ENCODE peak calls at places on chromosomes 4 and X, in four cellular contexts. X is cardiac muscle cell, W is left lung, Z is aorta. D is an unnamed sample.
A peak's percentile ranks its signal among the peaks of the same experiment; 100 is the strongest.

GRCh38 chr4:78137538-78137937 is 80.4 kb downstream of the FRAS1 start:
- DNase-seq in Z (no peak), X (no peak), W (no peak), D (no peak)

GRCh38 chrX:2462780-2463179 is 38.0 kb downstream of the DHRSX start:
- DNase-seq in W (no peak), Z (no peak), X (no peak), D (no peak)

GRCh38 chr4:123976285-123976684 is 579.7 kb downstream of the SPRY1 start:
- DNase-seq in W (no peak), X (peak; percentile 6), Z (no peak), D (no peak)

GRCh38 chr4:76953956-76954355 is 4.4 kb downstream of the SEPTIN11 start:
- DNase-seq in W (no peak), X (no peak), Z (no peak), D (no peak)

GRCh38 chrX:153641575-153642312 is 5.3 kb upstream of the DUSP9 start:
- DNase-seq in Z (no peak), W (no peak), X (no peak), D (no peak)

GRCh38 chr4:26235500-26235899 is 85.3 kb upstream of the RBPJ start:
- DNase-seq in Z (peak; percentile 82), W (no peak), X (no peak), D (no peak)

GRCh38 chrX:96696462-96696861 is 11.8 kb downstream of the DIAPH2 start:
- DNase-seq in W (no peak), Z (no peak), X (no peak), D (no peak)

GRCh38 chr4:173500841-173501591 is 29.0 kb downstream of the HAND2 start:
- DNase-seq in X (no peak), W (peak; percentile 83), Z (peak; percentile 76), D (no peak)

GRCh38 chr4:10701702-10702460 is 17.3 kb upstream of the CLNK start:
- DNase-seq in X (no peak), Z (no peak), W (no peak), D (no peak)

GRCh38 chr4:575281-576141 is 584 bp downstream of the TMEM271 start:
- DNase-seq in W (peak; percentile 63), X (peak; percentile 92), Z (no peak), D (no peak)

GRCh38 chr4:66569228-66569627 is 898.9 kb upstream of the EPHA5 start:
- DNase-seq in Z (no peak), W (no peak), X (no peak), D (no peak)

GRCh38 chrX:150980186-150980585 is 2.9 kb upstream of the HMGB3 start:
- DNase-seq in Z (no peak), X (no peak), W (no peak), D (no peak)

GRCh38 chr4:31107362-31107761 is 387.2 kb downstream of the PCDH7 start:
- DNase-seq in X (no peak), W (no peak), Z (no peak), D (no peak)

GRCh38 chr4:31100551-31100950 is 380.4 kb downstream of the PCDH7 start:
- DNase-seq in W (no peak), Z (no peak), X (no peak), D (no peak)

GRCh38 chr4:31104033-31104432 is 383.9 kb downstream of the PCDH7 start:
- DNase-seq in Z (no peak), X (no peak), W (no peak), D (no peak)

GRCh38 chr4:31106419-31106818 is 386.2 kb downstream of the PCDH7 start:
- DNase-seq in Z (no peak), X (no peak), W (no peak), D (no peak)

GRCh38 chr4:31104596-31104995 is 384.4 kb downstream of the PCDH7 start:
- DNase-seq in X (no peak), Z (no peak), W (no peak), D (no peak)
- H3K4me1 ChIP-seq in X (peaks cover 39% of the 10 kb centered on the region), Z (peaks cover 19% of the 10 kb centered on the region), W (no peaks in the 10 kb centered on the region), D (no peaks in the 10 kb centered on the region)

DNA sequence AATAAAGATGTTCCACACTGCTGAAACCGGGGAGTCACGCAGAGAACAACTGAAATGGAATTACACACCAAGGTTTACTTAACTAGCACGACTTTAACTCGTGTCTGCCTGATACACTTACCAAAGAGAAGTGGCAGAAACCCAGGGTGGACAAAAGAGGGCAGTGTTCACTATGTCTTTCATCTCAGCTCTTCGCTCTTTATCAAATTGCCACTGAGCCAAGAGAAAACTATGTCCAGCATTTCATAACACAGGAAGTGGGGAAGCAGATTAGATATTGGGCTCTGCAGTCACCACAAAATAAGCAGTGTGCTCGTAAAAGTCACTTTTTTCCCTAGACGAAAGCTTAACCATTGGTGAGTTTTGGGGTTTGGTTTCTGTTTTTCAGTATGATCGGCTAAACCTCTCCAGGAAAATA is 155.7 kb downstream of the CHIC2 start:
- DNase-seq in W (no peak), X (peak; percentile 85), Z (no peak), D (no peak)
- H3K27me3 ChIP-seq in W (peaks cover 44% of the 10 kb centered on the region), X (no peaks in the 10 kb centered on the region), Z (no peaks in the 10 kb centered on the region), D (peaks cover 12% of the 10 kb centered on the region)

DNA sequence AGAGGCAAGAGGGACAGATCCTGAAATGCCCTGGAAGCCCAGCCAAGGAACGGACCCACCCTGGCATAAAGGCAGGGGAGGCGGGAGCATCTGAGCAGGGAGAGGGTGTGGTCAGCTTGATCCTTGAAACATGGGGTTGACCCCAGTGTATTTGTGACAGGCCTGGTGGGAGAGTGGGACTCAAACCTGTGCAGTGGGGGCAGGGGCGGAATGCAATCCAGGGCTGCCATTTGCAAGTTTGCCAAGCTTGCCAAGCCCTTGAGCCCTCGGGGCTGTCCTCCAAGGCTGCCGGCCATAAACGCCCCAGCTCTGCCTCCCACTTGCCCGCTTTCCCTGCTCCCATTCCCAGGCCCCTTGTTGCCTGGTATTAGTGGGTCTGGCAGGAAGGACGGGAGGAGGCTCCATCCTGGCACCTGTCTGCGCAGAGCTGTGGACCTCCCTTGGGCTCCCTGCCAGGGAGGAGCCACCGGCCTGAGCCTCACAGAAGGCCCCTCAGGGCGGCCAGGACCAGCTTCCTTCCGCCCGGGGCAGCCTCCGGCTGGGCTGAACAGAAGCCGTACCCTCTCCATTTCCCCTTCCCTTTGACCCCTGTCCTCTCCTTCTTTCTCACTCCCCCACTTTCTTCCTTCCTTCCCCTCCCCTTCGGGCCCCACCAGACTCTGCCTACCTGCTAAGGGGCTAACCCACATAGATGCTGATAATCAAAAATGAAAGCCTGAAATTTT is 661 bp downstream of the S100P start:
- DNase-seq in Z (no peak), W (peak; percentile 88), X (no peak), D (no peak)
- H3K4me1 ChIP-seq in Z (no peaks in the 10 kb centered on the region), W (peaks cover 7% of the 10 kb centered on the region), X (no peaks in the 10 kb centered on the region), D (peaks cover 29% of the 10 kb centered on the region)

GRCh38 chr4:144371479-144371878 is 231.0 kb upstream of the GYPA start:
- DNase-seq in Z (no peak), W (no peak), X (no peak), D (no peak)
- H3K27me3 ChIP-seq in Z (no peaks in the 10 kb centered on the region), W (no peaks in the 10 kb centered on the region), X (no peaks in the 10 kb centered on the region), D (no peaks in the 10 kb centered on the region)

GRCh38 chr4:6188687-6189305 is 11.6 kb downstream of the JAKMIP1 start:
- DNase-seq in W (no peak), X (no peak), Z (peak; percentile 20), D (no peak)
- H3K4me1 ChIP-seq in W (no peaks in the 10 kb centered on the region), X (no peaks in the 10 kb centered on the region), Z (no peaks in the 10 kb centered on the region), D (no peaks in the 10 kb centered on the region)

GRCh38 chr4:6172093-6172926 is 28.0 kb downstream of the JAKMIP1 start:
- DNase-seq in Z (peak; percentile 51), W (no peak), X (no peak), D (no peak)

GRCh38 chr4:6169239-6169638 is 31.1 kb downstream of the JAKMIP1 start:
- DNase-seq in Z (peak; percentile 9), X (no peak), W (no peak), D (no peak)

GRCh38 chr4:6177587-6178197 is 22.7 kb downstream of the JAKMIP1 start:
- DNase-seq in Z (peak; percentile 67), W (no peak), X (no peak), D (no peak)

GRCh38 chr4:6175426-6175825 is 24.9 kb downstream of the JAKMIP1 start:
- DNase-seq in X (no peak), Z (peak; percentile 34), W (no peak), D (no peak)

DNA sequence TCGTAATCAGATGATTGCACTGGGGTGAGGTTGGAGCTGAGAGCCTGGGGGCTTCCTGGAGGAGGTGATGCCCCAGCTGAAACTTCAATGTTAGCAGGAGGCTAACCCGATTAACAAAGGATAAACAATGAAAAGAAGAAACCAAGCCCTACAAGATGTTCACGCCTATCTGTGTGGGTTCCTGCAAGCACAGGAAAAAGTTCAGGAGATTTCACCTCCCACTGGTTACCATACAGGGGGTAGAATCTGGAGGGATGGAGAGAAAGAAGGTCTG is 27.5 kb downstream of the JAKMIP1 start:
- DNase-seq in X (no peak), Z (no peak), W (no peak), D (no peak)
- H3K27me3 ChIP-seq in X (no peaks in the 10 kb centered on the region), Z (no peaks in the 10 kb centered on the region), W (no peaks in the 10 kb centered on the region), D (no peaks in the 10 kb centered on the region)

DNA sequence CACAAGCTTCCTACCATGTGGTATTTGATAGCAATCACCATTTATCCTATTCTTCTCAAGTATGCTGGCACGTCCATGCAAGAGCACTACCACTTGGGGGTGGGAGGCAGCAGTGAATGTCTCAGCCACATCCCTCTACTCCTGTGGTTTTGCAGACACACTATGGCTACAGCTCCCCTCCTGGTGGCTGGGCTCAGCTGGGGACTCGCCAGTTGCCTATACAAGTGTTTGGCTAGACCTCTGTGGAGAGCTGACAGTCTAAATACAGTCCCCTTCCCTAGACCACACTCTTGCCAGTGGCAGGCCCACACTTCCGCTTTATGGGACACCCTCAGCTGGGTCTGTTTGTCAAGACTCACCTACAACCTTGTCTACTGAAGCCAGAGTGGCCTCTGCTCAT is 53.2 kb downstream of the ADGRA3 start:
- DNase-seq in Z (no peak), X (no peak), W (no peak), D (no peak)
- H3K4me1 ChIP-seq in Z (no peaks in the 10 kb centered on the region), X (peaks cover 15% of the 10 kb centered on the region), W (no peaks in the 10 kb centered on the region), D (no peaks in the 10 kb centered on the region)

GRCh38 chrX:15856580-15856979 is 2.0 kb upstream of the AP1S2 start:
- DNase-seq in W (no peak), X (no peak), Z (no peak), D (no peak)

GRCh38 chrX:15853586-15854079 is 980 bp downstream of the AP1S2 start:
- DNase-seq in W (no peak), Z (no peak), X (no peak), D (no peak)

GRCh38 chrX:15855562-15856256 is 1.1 kb upstream of the AP1S2 start:
- DNase-seq in Z (no peak), W (no peak), X (no peak), D (no peak)

GRCh38 chrX:15854712-15855561 is at the start of gene AP1S2:
- DNase-seq in X (peak; percentile 99), Z (peak; percentile 98), W (peak; percentile 96), D (peak; percentile 96)

GRCh38 chrX:15854080-15854655 is 445 bp downstream of the AP1S2 start:
- DNase-seq in Z (peak; percentile 86), X (peak; percentile 87), W (peak; percentile 85), D (peak; percentile 78)
- H3K27me3 ChIP-seq in Z (no peaks in the 10 kb centered on the region), X (no peaks in the 10 kb centered on the region), W (no peaks in the 10 kb centered on the region), D (no peaks in the 10 kb centered on the region)

D was measured in upper lobe of right lung.